ENCODE peak calls at places on chromosomes 6 and 20, in six cellular contexts. O, C, Y, D, K and Q are unnamed samples.

GRCh38 chr6:111154981-111155380 is 67.7 kb downstream of the SLC16A10 start:
- DNase-seq in O (no peak), C (no peak), Y (no peak), D (no peak), K (no peak), Q (no peak)

GRCh38 chr6:88358846-88359245 is 192.7 kb upstream of the CNR1 start:
- DNase-seq in O (no peak), C (no peak), Y (no peak), D (no peak), K (no peak), Q (no peak)

GRCh38 chr20:35264755-35265154 is 13.2 kb downstream of the MMP24OS start:
- DNase-seq in O (no peak), C (no peak), Y (no peak), D (peak), K (no peak), Q (no peak)

GRCh38 chr6:105188251-105188650 is 8.4 kb upstream of the POPDC3 start:
- DNase-seq in O (no peak), C (no peak), Y (no peak), D (no peak), K (no peak), Q (no peak)

GRCh38 chr20:64188682-64189529 is 24.7 kb downstream of the MYT1 start:
- DNase-seq in O (peak), C (peak), Y (peak), D (no peak), K (no peak), Q (no peak)

GRCh38 chr6:89045585-89045984 is 35.0 kb upstream of the PNRC1 start:
- DNase-seq in O (no peak), C (no peak), Y (no peak), D (no peak), K (no peak), Q (no peak)

GRCh38 chr6:157603971-157604370 is 219.1 kb upstream of the SNX9 start:
- DNase-seq in O (no peak), C (no peak), Y (no peak), D (no peak), K (no peak), Q (no peak)

GRCh38 chr6:41732601-41733348 is 2.6 kb downstream of the TFEB start:
- DNase-seq in O (no peak), C (no peak), Y (no peak), D (no peak), K (peak), Q (peak)

GRCh38 chr6:34523441-34524206 is 32.5 kb downstream of the SPDEF start:
- DNase-seq in O (no peak), C (no peak), Y (no peak), D (no peak), K (no peak), Q (no peak)

GRCh38 chr20:2756056-2756611 is 44.3 kb downstream of the CPXM1 start:
- DNase-seq in O (peak), C (peak), Y (no peak), D (peak), K (peak), Q (no peak)

GRCh38 chr20:37688093-37688492 is 5.7 kb upstream of the CTNNBL1 start:
- DNase-seq in O (no peak), C (no peak), Y (no peak), D (no peak), K (no peak), Q (no peak)

GRCh38 chr6:110609101-110609500 is 132.7 kb upstream of the SLC22A16 start:
- DNase-seq in O (no peak), C (no peak), Y (no peak), D (no peak), K (no peak), Q (no peak)

GRCh38 chr6:68826501-68826900 is 191.4 kb downstream of the ADGRB3 start:
- DNase-seq in O (no peak), C (no peak), Y (no peak), D (no peak), K (no peak), Q (no peak)

GRCh38 chr6:7919871-7920270 is 9.3 kb upstream of the TXNDC5 start:
- DNase-seq in O (peak), C (no peak), Y (no peak), D (no peak), K (no peak), Q (no peak)

GRCh38 chr6:134517145-134517658 is 199.3 kb upstream of the SGK1 start:
- DNase-seq in O (no peak), C (no peak), Y (no peak), D (peak), K (no peak), Q (no peak)

GRCh38 chr20:17633221-17633849 is 48.7 kb downstream of the RRBP1 start:
- DNase-seq in O (no peak), C (no peak), Y (no peak), D (no peak), K (no peak), Q (no peak)

GRCh38 chr20:62999580-62999979 is 7.2 kb downstream of the BHLHE23 start:
- DNase-seq in O (no peak), C (no peak), Y (no peak), D (no peak), K (no peak), Q (no peak)

GRCh38 chr6:137892271-137892708 is 25.2 kb downstream of the TNFAIP3 start:
- DNase-seq in O (no peak), C (no peak), Y (no peak), D (no peak), K (no peak), Q (no peak)

GRCh38 chr6:81613606-81614005 is 138.9 kb downstream of the TENT5A start:
- DNase-seq in O (no peak), C (no peak), Y (no peak), D (no peak), K (no peak), Q (no peak)

GRCh38 chr20:37396520-37397075 is 50.7 kb downstream of the SRC start:
- DNase-seq in O (no peak), C (no peak), Y (peak), D (no peak), K (no peak), Q (no peak)

GRCh38 chr6:30493643-30494250 is 4.4 kb downstream of the HLA-E start:
- DNase-seq in O (no peak), C (no peak), Y (no peak), D (no peak), K (peak), Q (no peak)

GRCh38 chr6:27422651-27423332 is 34.2 kb downstream of the ZNF391 start:
- DNase-seq in O (no peak), C (peak), Y (no peak), D (no peak), K (no peak), Q (no peak)

GRCh38 chr6:121780325-121781313 is 345.2 kb downstream of the GJA1 start:
- DNase-seq in O (peak), C (peak), Y (no peak), D (no peak), K (no peak), Q (no peak)

GRCh38 chr20:51169813-51170212 is 146.9 kb upstream of the KCNG1 start:
- DNase-seq in O (no peak), C (no peak), Y (no peak), D (no peak), K (no peak), Q (no peak)

GRCh38 chr20:62823688-62824475 is 7.0 kb downstream of the COL9A3 start:
- DNase-seq in O (no peak), C (no peak), Y (no peak), D (no peak), K (no peak), Q (no peak)

GRCh38 chr6:157997893-157998608 is 16.4 kb downstream of the SYNJ2 start:
- DNase-seq in O (no peak), C (no peak), Y (no peak), D (no peak), K (no peak), Q (no peak)

GRCh38 chr6:158771399-158772158 is 47.6 kb downstream of the EZR start:
- DNase-seq in O (no peak), C (no peak), Y (no peak), D (no peak), K (no peak), Q (no peak)

GRCh38 chr6:142331601-142332000 is 29.8 kb downstream of the ADGRG6 start:
- DNase-seq in O (no peak), C (no peak), Y (no peak), D (no peak), K (no peak), Q (no peak)

GRCh38 chr20:50506270-50506579 is 4.0 kb upstream of the PTPN1 start:
- DNase-seq in O (no peak), C (no peak), Y (no peak), D (no peak), K (no peak), Q (no peak)

GRCh38 chr6:170575250-170575649 is 9.2 kb downstream of the PDCD2 start:
- DNase-seq in O (no peak), C (no peak), Y (no peak), D (no peak), K (no peak), Q (no peak)
- TF ChIP-seq CTCF in O (peak), C (no peak), Y (no peak), D (no peak), K (peak), Q (no peak)

GRCh38 chr20:9215539-9215938 is 146.7 kb downstream of the PLCB4 start:
- DNase-seq in O (peak), C (no peak), Y (no peak), D (no peak), K (no peak), Q (no peak)
- TF ChIP-seq CTCF in O (peak), C (no peak), Y (peak), D (peak), K (peak), Q (no peak)

GRCh38 chr6:161947371-161947770 is 673.5 kb upstream of the AGPAT4 start:
- DNase-seq in O (no peak), C (no peak), Y (no peak), D (no peak), K (no peak), Q (no peak)
- TF ChIP-seq CTCF in O (no peak), C (no peak), Y (no peak), D (no peak), K (no peak), Q (no peak)

DNA sequence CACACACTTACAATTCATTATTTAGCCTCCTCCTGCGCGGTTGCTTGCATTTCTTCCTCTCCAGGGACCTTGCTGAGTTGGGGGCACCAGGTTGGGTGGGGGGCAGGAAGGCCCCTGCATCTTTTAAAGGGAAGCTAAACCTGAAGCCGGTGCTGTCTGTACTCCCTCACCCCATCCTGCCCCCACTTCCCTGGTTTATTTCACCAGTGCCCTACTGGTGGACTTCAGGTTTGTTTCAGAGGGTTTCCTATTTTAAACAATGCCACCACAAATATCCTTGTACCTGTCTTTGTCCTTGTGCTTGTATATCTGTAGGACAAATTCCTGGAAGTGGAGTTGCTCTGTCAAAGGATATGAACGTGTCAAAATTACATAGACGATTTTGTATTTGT is 21.0 kb downstream of the PTK7 start:
- DNase-seq in O (no peak), C (no peak), Y (no peak), D (no peak), K (no peak), Q (no peak)
- TF ChIP-seq CTCF in O (no peak), C (no peak), Y (peak), D (no peak), K (no peak), Q (no peak)

GRCh38 chr6:11413728-11414127 is 123.8 kb upstream of the TMEM170B start:
- DNase-seq in O (no peak), C (no peak), Y (no peak), D (no peak), K (no peak), Q (no peak)

GRCh38 chr6:11412011-11412424 is 125.5 kb upstream of the TMEM170B start:
- DNase-seq in O (no peak), C (no peak), Y (no peak), D (no peak), K (no peak), Q (no peak)

GRCh38 chr6:11412616-11413015 is 124.9 kb upstream of the TMEM170B start:
- DNase-seq in O (no peak), C (no peak), Y (no peak), D (no peak), K (no peak), Q (no peak)

GRCh38 chr6:11414564-11414963 is 123.0 kb upstream of the TMEM170B start:
- DNase-seq in O (peak), C (peak), Y (no peak), D (peak), K (no peak), Q (no peak)

GRCh38 chr6:11413112-11413687 is 124.3 kb upstream of the TMEM170B start:
- DNase-seq in O (no peak), C (no peak), Y (no peak), D (no peak), K (no peak), Q (no peak)
- TF ChIP-seq CTCF in O (no peak), C (no peak), Y (no peak), D (no peak), K (peak), Q (no peak)